ENCODE peak calls at places on chromosomes 1 and 21, in ten cellular contexts. M is PC-3, V is ascending aorta, U is GM06990, L is AG04450, J is colonic mucosa, A is foreskin keratinocyte, D is WERI-Rb-1, B is BJ, E is sigmoid colon. I is an unnamed sample. For H3K27me3, the result is how much of the 10 kb centered on the place peaks cover.

GRCh38 chr1:70003509-70003908 is 201.9 kb downstream of the LRRC40 start:
- DNase-seq in M (peak), V (no peak), U (no peak), L (no peak), J (no peak), A (peak), D (no peak), B (no peak), E (no peak), I (no peak)

GRCh38 chr1:7447736-7448135 is 323.4 kb upstream of the VAMP3 start:
- DNase-seq in M (no peak), V (no peak), U (no peak), L (no peak), J (no peak), A (no peak), D (no peak), B (no peak), E (no peak), I (no peak)

GRCh38 chr1:64655861-64656260 is 89.0 kb upstream of the RAVER2 start:
- DNase-seq in M (no peak), V (no peak), U (no peak), L (no peak), J (no peak), A (no peak), D (no peak), B (no peak), E (no peak), I (no peak)

GRCh38 chr1:156760092-156760795 is 7.1 kb upstream of the PRCC start:
- DNase-seq in M (no peak), V (no peak), U (no peak), L (no peak), J (no peak), A (no peak), D (peak), B (no peak), E (peak), I (no peak)

GRCh38 chr1:66298427-66298826 is 235.5 kb upstream of the SGIP1 start:
- DNase-seq in M (peak), V (no peak), U (no peak), L (no peak), J (peak), A (no peak), D (no peak), B (no peak), E (no peak), I (no peak)

GRCh38 chr1:94411217-94411616 is 7.0 kb upstream of the ABCD3 start:
- DNase-seq in M (no peak), V (no peak), U (peak), L (no peak), J (no peak), A (peak), D (no peak), B (no peak), E (no peak), I (no peak)

GRCh38 chr1:175373786-175374623 is 181.4 kb upstream of the KIAA0040 start:
- DNase-seq in M (peak), V (no peak), U (no peak), L (no peak), J (peak), A (no peak), D (peak), B (no peak), E (no peak), I (peak)

GRCh38 chr1:1987142-1987510 is 16.5 kb downstream of the CFAP74 start:
- DNase-seq in M (no peak), V (no peak), U (no peak), L (no peak), J (no peak), A (no peak), D (no peak), B (no peak), E (no peak), I (no peak)

GRCh38 chr1:206891412-206891811 is 5.8 kb upstream of the IL24 start:
- DNase-seq in M (peak), V (no peak), U (no peak), L (no peak), J (no peak), A (no peak), D (no peak), B (no peak), E (no peak), I (no peak)

GRCh38 chr1:2353215-2353906 is 38.0 kb downstream of the MORN1 start:
- DNase-seq in M (no peak), V (peak), U (no peak), L (no peak), J (no peak), A (no peak), D (no peak), B (no peak), E (peak), I (no peak)

DNA sequence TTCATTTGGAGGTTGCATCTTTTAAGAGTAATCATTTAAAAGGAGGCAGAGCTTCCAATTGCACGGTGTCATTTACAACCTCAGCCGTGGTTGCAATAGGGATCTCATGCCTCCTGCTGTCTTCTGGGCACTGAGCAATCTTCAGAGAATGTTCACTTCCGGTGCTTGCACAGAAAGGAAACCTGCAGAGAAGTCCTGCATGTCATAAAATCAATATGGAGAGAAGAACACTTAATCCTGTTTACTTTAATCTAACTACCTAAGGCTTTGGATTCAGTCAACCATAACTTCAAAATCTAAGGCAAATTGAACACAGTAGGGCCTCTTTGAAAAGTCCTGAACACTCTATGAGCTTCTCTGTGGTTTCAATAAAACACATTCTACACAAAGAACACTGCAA is 11.3 kb upstream of the MAP10 start:
- DNase-seq in M (peak), V (no peak), U (no peak), L (peak), J (peak), A (peak), D (peak), B (peak), E (no peak), I (peak)
- TF ChIP-seq CTCF in M (peak), V (no peak), U (peak), L (peak), J (no peak), A (peak), D (peak), B (peak), E (no peak), I (peak)

DNA sequence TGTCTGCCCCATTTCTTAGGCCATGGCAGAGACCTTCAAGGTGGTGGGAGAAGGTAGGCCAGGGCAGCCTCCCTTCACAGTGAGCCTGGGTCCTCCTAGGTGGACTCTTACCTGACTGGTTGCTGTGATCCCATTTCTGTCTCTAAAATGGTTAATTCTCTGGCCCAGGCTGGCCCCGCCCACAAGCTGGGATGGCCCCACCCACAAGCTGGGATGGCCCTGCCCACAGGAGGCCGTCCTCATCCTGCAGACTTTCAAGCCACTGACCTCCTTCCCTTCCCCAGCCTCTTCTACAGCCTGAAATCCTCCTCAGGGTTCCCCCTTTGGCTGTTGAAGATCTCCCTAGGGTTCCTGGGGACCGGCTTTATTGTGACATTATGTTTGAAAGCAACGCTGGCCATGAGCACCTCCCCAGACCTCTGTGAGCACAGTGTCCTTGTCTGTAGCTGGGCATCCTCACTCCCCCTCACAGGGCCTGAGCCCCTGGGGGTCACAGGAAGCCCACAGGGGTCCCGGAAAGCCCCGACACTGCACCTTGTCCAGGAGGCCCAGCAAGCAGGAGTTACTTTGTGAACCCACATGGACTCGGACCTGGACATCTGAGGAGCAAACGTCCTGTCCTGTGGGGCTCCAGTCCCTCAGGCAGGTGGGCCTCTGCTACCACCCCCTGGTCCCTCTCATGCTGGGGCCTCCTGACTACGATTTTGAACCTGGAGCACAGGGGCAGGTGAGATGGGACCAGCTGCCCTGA is 621.7 kb downstream of the MATN1 start:
- DNase-seq in M (no peak), V (no peak), U (no peak), L (no peak), J (peak), A (no peak), D (peak), B (no peak), E (no peak), I (no peak)
- H3K27me3 ChIP-seq in M (under half), V (under half), U (under half), L (under half), J (under half), A (under half), D (under half), B (under half), E (under half), I (under half)

GRCh38 chr1:26956321-26956720 is 3.9 kb downstream of the KDF1 start:
- DNase-seq in M (no peak), V (no peak), U (no peak), L (no peak), J (no peak), A (no peak), D (no peak), B (no peak), E (no peak), I (no peak)
- TF ChIP-seq CTCF in M (no peak), V (no peak), U (no peak), L (no peak), J (no peak), A (no peak), D (no peak), B (no peak), E (no peak), I (no peak)

DNA sequence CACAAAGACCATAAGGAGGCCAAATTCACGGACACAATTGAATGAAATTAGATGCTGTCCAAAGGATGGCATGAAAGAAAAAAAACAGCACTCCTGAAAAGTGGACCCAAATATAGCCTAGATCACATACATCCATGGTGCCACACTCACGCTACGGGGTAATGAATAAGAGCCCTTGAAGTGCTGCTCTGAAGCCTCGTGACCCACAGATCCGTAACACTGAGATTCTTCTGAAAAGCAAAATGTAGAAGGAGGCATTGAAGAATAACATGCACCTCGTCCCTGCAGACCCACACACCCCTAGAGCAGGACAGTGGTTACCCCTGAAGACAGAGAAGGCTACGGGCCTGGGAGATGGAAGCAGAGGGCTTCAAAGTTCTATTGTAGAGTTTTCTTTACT is 3.9 kb upstream of the ITGB2 start:
- DNase-seq in M (no peak), V (no peak), U (no peak), L (no peak), J (no peak), A (no peak), D (no peak), B (no peak), E (no peak), I (no peak)
- H3K27me3 ChIP-seq in M (under half), V (under half), U (under half), L (half or more), J (under half), A (under half), D (under half), B (under half), E (under half), I (half or more)

GRCh38 chr1:226187380-226187779 is 839 bp upstream of the ACBD3 start:
- DNase-seq in M (no peak), V (no peak), U (no peak), L (no peak), J (no peak), A (no peak), D (no peak), B (no peak), E (no peak), I (no peak)

GRCh38 chr1:226187019-226187322 is 430 bp upstream of the ACBD3 start:
- DNase-seq in M (no peak), V (no peak), U (no peak), L (no peak), J (no peak), A (no peak), D (no peak), B (no peak), E (no peak), I (no peak)

GRCh38 chr1:226181996-226182714 is 4.4 kb downstream of the ACBD3 start:
- DNase-seq in M (peak), V (peak), U (peak), L (no peak), J (peak), A (peak), D (no peak), B (no peak), E (peak), I (peak)

GRCh38 chr1:226185153-226186036 is 1.1 kb downstream of the ACBD3 start:
- DNase-seq in M (peak), V (no peak), U (no peak), L (no peak), J (no peak), A (peak), D (no peak), B (no peak), E (no peak), I (peak)

DNA sequence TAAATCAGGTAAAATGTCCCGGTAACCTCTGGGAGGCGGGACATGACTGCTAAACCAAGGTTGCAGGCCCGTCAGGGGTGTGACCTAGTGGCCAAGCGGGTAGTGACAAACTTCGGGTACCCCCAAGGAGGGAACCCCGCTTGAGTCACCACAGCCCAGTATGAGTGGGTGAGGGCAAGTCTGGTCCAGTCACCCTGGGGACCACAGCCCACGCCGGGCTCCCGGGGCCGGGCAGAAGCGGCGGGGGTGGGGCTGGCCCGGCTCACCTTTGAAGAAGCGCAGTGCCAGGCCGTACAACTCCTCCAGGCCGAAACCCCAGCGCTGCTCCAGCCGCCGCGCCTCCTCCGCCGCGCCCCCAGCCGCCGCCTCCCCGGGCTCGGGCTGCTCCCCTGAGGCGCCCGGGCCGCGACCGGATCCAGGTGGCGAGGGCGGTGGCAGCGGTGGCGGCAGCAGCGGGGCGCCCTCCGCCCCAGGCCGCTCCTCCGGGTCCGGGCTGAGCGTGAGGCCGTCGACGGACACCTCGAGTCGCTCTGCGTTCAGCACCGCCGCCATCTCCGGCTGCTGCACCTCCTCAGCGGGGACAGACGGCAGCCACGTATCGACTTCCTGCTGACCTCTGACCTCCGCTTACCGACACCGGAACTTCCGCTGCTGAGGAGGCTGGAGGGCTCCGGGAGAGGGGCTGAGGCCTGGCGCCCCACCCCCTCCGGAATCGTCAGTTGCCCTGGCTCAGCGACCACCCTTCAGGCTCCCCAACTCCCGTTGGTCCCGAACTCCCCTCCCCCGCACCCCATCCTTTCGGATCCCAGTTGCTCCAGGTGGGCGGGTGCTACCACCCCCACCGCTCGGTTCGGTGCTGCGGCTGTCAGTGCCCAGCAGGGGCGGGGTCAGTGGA is at the start of gene ACBD3:
- DNase-seq in M (peak), V (peak), U (peak), L (peak), J (peak), A (peak), D (peak), B (peak), E (peak), I (peak)
- TF ChIP-seq CTCF in M (peak), V (no peak), U (no peak), L (no peak), J (no peak), A (peak), D (no peak), B (no peak), E (peak), I (peak)

GRCh38 chr21:34885636-34886553 is 163.2 kb downstream of the RUNX1 start:
- DNase-seq in M (peak), V (no peak), U (no peak), L (no peak), J (peak), A (no peak), D (no peak), B (no peak), E (no peak), I (no peak)
- H3K27me3 ChIP-seq in M (under half), V (under half), U (under half), L (under half), J (under half), A (under half), D (half or more), B (under half), E (under half), I (under half)